ENCODE peak calls at places on chromosome 7, in ten cellular contexts. V is RWPE1, H is uterus, B is upper lobe of right lung, L is B cell, C is tibial nerve, Z is fibroblast of mammary gland, A is astrocyte of the cerebellum, X is GM20000, T is bronchial epithelial cell. P is an unnamed sample.

GRCh38 chr7:80634505-80634904 is 3.9 kb upstream of the CD36 start:
- DNase-seq in V (peak; percentile 48), H (no peak), B (no peak), L (no peak), C (no peak), Z (peak; percentile 94), A (no peak), X (no peak), T (peak; percentile 97), P (no peak)

GRCh38 chr7:151059362-151060112 is at the start of gene SLC4A2:
- DNase-seq in V (peak; percentile 81), H (peak; percentile 85), B (peak; percentile 93), L (peak; percentile 100), C (peak; percentile 67), Z (peak; percentile 59), A (no peak), X (peak; percentile 96), T (no peak), P (peak; percentile 77)

GRCh38 chr7:27576360-27576944 is 86.2 kb downstream of the HIBADH start:
- DNase-seq in V (peak; percentile 56), H (no peak), B (no peak), L (peak; percentile 12), C (no peak), Z (peak; percentile 58), A (peak; percentile 23), X (peak; percentile 41), T (peak; percentile 54), P (peak; percentile 11)

GRCh38 chr7:68470836-68471235 is 1127.4 kb upstream of the AUTS2 start:
- DNase-seq in V (no peak), H (no peak), B (no peak), L (no peak), C (no peak), Z (no peak), A (no peak), X (no peak), T (no peak), P (no peak)

GRCh38 chr7:16753932-16754571 is 497 bp downstream of the TSPAN13 start:
- DNase-seq in V (peak; percentile 41), H (no peak), B (peak; percentile 77), L (peak; percentile 16), C (no peak), Z (no peak), A (no peak), X (peak; percentile 19), T (no peak), P (peak; percentile 74)

GRCh38 chr7:149815661-149816266 is 22.4 kb upstream of the ZNF862 start:
- DNase-seq in V (no peak), H (no peak), B (no peak), L (no peak), C (no peak), Z (no peak), A (no peak), X (no peak), T (no peak), P (no peak)

GRCh38 chr7:157738064-157738460 is 401.3 kb downstream of the DNAJB6 start:
- DNase-seq in V (no peak), H (no peak), B (no peak), L (no peak), C (no peak), Z (peak; percentile 28), A (no peak), X (no peak), T (no peak), P (peak; percentile 54)

GRCh38 chr7:154698726-154699291 is 304.1 kb downstream of the PAXIP1 start:
- DNase-seq in V (no peak), H (no peak), B (no peak), L (no peak), C (no peak), Z (no peak), A (no peak), X (peak; percentile 25), T (no peak), P (peak; percentile 24)

GRCh38 chr7:74012842-74013249 is 15.1 kb upstream of the ELN start:
- DNase-seq in V (peak; percentile 93), H (no peak), B (no peak), L (peak; percentile 54), C (no peak), Z (no peak), A (no peak), X (peak; percentile 92), T (peak; percentile 46), P (no peak)

GRCh38 chr7:144835166-144835611 is 664 bp downstream of the TPK1 start:
- DNase-seq in V (no peak), H (peak; percentile 37), B (no peak), L (peak; percentile 28), C (no peak), Z (peak; percentile 63), A (no peak), X (peak; percentile 43), T (peak; percentile 42), P (no peak)

GRCh38 chr7:51069411-51070083 is 247.1 kb downstream of the COBL start:
- DNase-seq in V (peak; percentile 52), H (no peak), B (no peak), L (no peak), C (no peak), Z (peak; percentile 45), A (peak; percentile 69), X (no peak), T (peak; percentile 82), P (no peak)

GRCh38 chr7:74429153-74429747 is 24.5 kb upstream of the GTF2IRD1 start:
- DNase-seq in V (no peak), H (no peak), B (no peak), L (no peak), C (no peak), Z (peak; percentile 43), A (peak; percentile 39), X (no peak), T (no peak), P (no peak)

GRCh38 chr7:936131-937054 is 18.1 kb downstream of the ADAP1 start:
- DNase-seq in V (peak; percentile 84), H (no peak), B (peak; percentile 55), L (no peak), C (no peak), Z (peak; percentile 36), A (no peak), X (peak; percentile 91), T (no peak), P (no peak)

GRCh38 chr7:41052736-41053135 is 650.2 kb downstream of the INHBA start:
- DNase-seq in V (no peak), H (no peak), B (no peak), L (no peak), C (no peak), Z (no peak), A (no peak), X (no peak), T (no peak), P (no peak)

GRCh38 chr7:157272351-157273207 is 64.2 kb upstream of the DNAJB6 start:
- DNase-seq in V (no peak), H (no peak), B (peak; percentile 58), L (no peak), C (no peak), Z (no peak), A (no peak), X (no peak), T (no peak), P (no peak)

GRCh38 chr7:5677538-5678294 is 103.7 kb downstream of the RNF216 start:
- DNase-seq in V (peak; percentile 73), H (peak; percentile 75), B (no peak), L (peak; percentile 44), C (peak; percentile 45), Z (peak; percentile 75), A (no peak), X (peak; percentile 42), T (peak; percentile 79), P (peak; percentile 68)

GRCh38 chr7:34158754-34159153 is 253.4 kb downstream of the BMPER start:
- DNase-seq in V (no peak), H (no peak), B (no peak), L (no peak), C (no peak), Z (no peak), A (no peak), X (no peak), T (peak; percentile 14), P (no peak)
- TF ChIP-seq CTCF in V (no peak), H (no peak), B (no peak), L (no peak), C (no peak), Z (no peak), A (peak; percentile 2), X (no peak), T (peak; percentile 37), P (no peak)

GRCh38 chr7:112422842-112423496 is 27.3 kb upstream of the IFRD1 start:
- DNase-seq in V (peak; percentile 85), H (peak; percentile 44), B (peak; percentile 64), L (no peak), C (peak; percentile 56), Z (peak; percentile 92), A (peak; percentile 91), X (peak; percentile 25), T (peak; percentile 88), P (peak; percentile 16)

GRCh38 chr7:112423987-112424386 is 26.3 kb upstream of the IFRD1 start:
- DNase-seq in V (no peak), H (no peak), B (no peak), L (no peak), C (no peak), Z (no peak), A (no peak), X (no peak), T (no peak), P (no peak)

GRCh38 chr7:112419543-112420130 is 30.6 kb upstream of the IFRD1 start:
- DNase-seq in V (no peak), H (no peak), B (no peak), L (no peak), C (no peak), Z (no peak), A (no peak), X (no peak), T (no peak), P (no peak)

GRCh38 chr7:112420236-112420945 is 29.9 kb upstream of the IFRD1 start:
- DNase-seq in V (peak; percentile 33), H (no peak), B (no peak), L (no peak), C (no peak), Z (peak; percentile 48), A (peak; percentile 86), X (no peak), T (peak; percentile 78), P (no peak)

GRCh38 chr7:112421666-112422486 is 28.4 kb upstream of the IFRD1 start:
- DNase-seq in V (no peak), H (no peak), B (no peak), L (no peak), C (no peak), Z (peak; percentile 10), A (no peak), X (peak; percentile 23), T (peak; percentile 34), P (no peak)
- TF ChIP-seq CTCF in V (no peak), H (no peak), B (no peak), L (no peak), C (no peak), Z (no peak), A (no peak), X (no peak), T (no peak), P (no peak)

GRCh38 chr7:26397786-26398435 is 106.2 kb downstream of the SNX10 start:
- DNase-seq in V (no peak), H (no peak), B (no peak), L (peak; percentile 61), C (no peak), Z (no peak), A (no peak), X (peak; percentile 51), T (no peak), P (peak; percentile 59)
- TF ChIP-seq CTCF in V (no peak), H (no peak), B (no peak), L (no peak), C (no peak), Z (no peak), A (no peak), X (no peak), T (no peak), P (no peak)

GRCh38 chr7:57868771-57869483 is 418.9 kb downstream of the ZNF716 start:
- DNase-seq in V (peak; percentile 1), H (no peak), B (no peak), L (no peak), C (no peak), Z (no peak), A (no peak), X (peak; percentile 2), T (no peak), P (no peak)

GRCh38 chr7:57867884-57868701 is 418.1 kb downstream of the ZNF716 start:
- DNase-seq in V (peak; percentile 0), H (no peak), B (no peak), L (no peak), C (no peak), Z (no peak), A (no peak), X (peak; percentile 2), T (peak; percentile 2), P (no peak)
- TF ChIP-seq CTCF in V (no peak), H (no peak), B (no peak), L (no peak), C (no peak), Z (no peak), A (no peak), X (no peak), T (no peak), P (no peak)

P was measured in nephron progenitor cell.